ENCODE peak calls at places on chromosome 18, in four cellular contexts. X is GM12878, J is H1, O is HepG2. Q is an unnamed sample.

GRCh38 chr18:57793630-57793986 is 9.5 kb downstream of the ATP8B1 start:
- DNase-seq in X (no peak), J (no peak), O (no peak), Q (no peak)

GRCh38 chr18:56684277-56684676 is 33.1 kb downstream of the WDR7 start:
- DNase-seq in O (no peak), J (no peak), X (no peak), Q (no peak)

GRCh38 chr18:32242395-32242794 is 52.6 kb downstream of the MEP1B start:
- DNase-seq in O (no peak), X (no peak), J (no peak), Q (no peak)

GRCh38 chr18:52367962-52368745 is 28.2 kb downstream of the DCC start:
- DNase-seq in J (no peak), O (no peak), X (no peak), Q (no peak)

GRCh38 chr18:74249181-74249968 is 42.4 kb downstream of the CYB5A start:
- DNase-seq in X (no peak), O (peak; percentile 84), J (no peak), Q (no peak)

GRCh38 chr18:3217930-3218647 is 1.7 kb downstream of the MYOM1 start:
- DNase-seq in O (peak; percentile 96), J (no peak), X (no peak), Q (peak; percentile 36)

GRCh38 chr18:61556316-61556715 is 223.1 kb downstream of the CDH20 start:
- DNase-seq in O (no peak), J (no peak), X (no peak), Q (no peak)

GRCh38 chr18:64966667-64967066 is 784.1 kb upstream of the CDH7 start:
- DNase-seq in J (no peak), X (no peak), O (no peak), Q (no peak)

GRCh38 chr18:7646174-7646886 is 79.2 kb downstream of the PTPRM start:
- DNase-seq in O (peak; percentile 91), X (no peak), J (no peak), Q (no peak)

GRCh38 chr18:159037-159652 is 788 bp downstream of the USP14 start:
- DNase-seq in J (peak; percentile 41), O (peak; percentile 33), X (no peak), Q (no peak)

GRCh38 chr18:62516242-62516641 is 6.6 kb upstream of the ZCCHC2 start:
- DNase-seq in J (no peak), O (no peak), X (no peak), Q (no peak)

GRCh38 chr18:80009661-80010550 is 21.5 kb upstream of the TXNL4A start:
- DNase-seq in X (no peak), J (no peak), O (no peak), Q (peak; percentile 61)
- TF ChIP-seq ATF2 in X (no peak), J (no peak), O (no peak), Q (no peak)

GRCh38 chr18:4836146-4836545 is 360.9 kb downstream of the AKAIN1 start:
- DNase-seq in O (no peak), J (no peak), X (no peak), Q (no peak)

GRCh38 chr18:4831127-4831526 is 365.9 kb downstream of the AKAIN1 start:
- DNase-seq in O (no peak), J (no peak), X (no peak), Q (no peak)

GRCh38 chr18:4831791-4832375 is 365.2 kb downstream of the AKAIN1 start:
- DNase-seq in J (no peak), X (no peak), O (no peak), Q (no peak)
- H3K4me2 ChIP-seq in J (no peak overlapping the region), X (no peak overlapping the region), O (no peak overlapping the region), Q (no peak overlapping the region)

GRCh38 chr18:12821408-12821807 is 62.6 kb downstream of the PTPN2 start:
- DNase-seq in O (no peak), J (no peak), X (no peak), Q (no peak)

GRCh38 chr18:12819330-12819729 is 64.7 kb downstream of the PTPN2 start:
- DNase-seq in X (no peak), J (no peak), O (no peak), Q (no peak)

GRCh38 chr18:12823892-12824291 is 60.1 kb downstream of the PTPN2 start:
- DNase-seq in O (no peak), J (no peak), X (no peak), Q (no peak)

GRCh38 chr18:12819822-12820221 is 64.2 kb downstream of the PTPN2 start:
- DNase-seq in J (no peak), O (no peak), X (no peak), Q (no peak)

DNA sequence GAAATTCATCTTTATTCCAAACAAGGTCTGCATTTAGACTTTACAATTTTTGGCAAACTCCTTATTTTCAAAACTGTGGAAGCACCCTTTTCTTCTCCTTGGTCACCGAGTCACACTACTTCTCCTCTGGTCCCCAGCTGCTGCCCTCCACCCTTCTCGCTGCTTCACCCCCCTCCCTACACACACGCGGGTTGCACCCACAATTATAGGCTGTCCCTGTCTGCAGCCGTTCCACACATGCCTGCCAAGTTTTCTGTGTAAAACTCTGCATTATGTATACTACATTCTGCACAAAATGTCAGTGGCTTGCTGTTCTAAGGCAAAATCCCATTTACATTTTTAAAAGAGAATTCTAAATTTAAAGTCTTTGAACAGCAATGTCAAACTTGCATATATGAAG is 63.5 kb downstream of the PTPN2 start:
- DNase-seq in O (no peak), J (no peak), X (no peak), Q (no peak)
- TF ChIP-seq CHD2 in O (no peak), J (no peak), X (no peak), Q (no peak)

DNA sequence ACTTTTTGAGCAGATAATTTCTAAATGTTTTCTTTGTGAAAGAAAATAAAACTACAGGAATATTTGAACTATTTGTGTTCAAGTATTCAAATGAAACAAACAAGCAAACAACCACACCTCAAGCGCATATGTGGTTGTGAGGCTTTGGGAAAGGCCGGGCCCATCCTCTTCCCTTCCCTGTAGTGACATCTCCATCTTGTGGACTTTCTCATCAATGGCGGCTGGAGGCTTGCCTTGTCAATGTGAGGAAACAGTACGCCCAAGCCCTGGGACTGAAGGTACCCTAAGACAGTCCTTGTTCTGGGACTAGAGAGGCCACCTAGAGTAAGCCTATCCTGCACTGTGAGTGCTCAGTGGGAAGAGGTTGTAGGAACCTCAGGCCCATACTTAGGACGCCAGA is 166.8 kb downstream of the TPGS2 start:
- DNase-seq in J (no peak), X (no peak), O (no peak), Q (peak; percentile 29)
- TF ChIP-seq ATF2 in J (no peak), X (no peak), O (no peak), Q (no peak)

DNA sequence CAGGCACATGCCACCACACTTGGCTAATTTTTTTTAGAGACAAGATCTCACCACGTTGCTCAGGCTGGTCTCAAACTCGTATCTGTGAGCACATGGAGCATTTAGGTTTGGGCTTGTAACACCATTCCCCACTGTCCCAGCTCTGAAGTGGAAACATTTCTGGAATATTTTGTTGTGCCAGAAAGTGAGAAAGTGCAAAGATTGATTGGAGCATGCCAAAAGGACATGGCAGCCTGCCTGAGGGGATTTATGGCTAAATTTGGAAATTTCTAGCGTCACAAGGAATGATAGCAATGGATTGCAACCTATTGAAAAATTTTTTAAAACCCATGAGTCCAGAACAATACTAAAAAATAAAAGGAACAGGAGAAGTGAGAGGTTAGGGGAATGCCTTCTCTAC is 136.8 kb downstream of the ESCO1 start:
- DNase-seq in X (no peak), O (no peak), J (no peak), Q (no peak)
- H3K4me2 ChIP-seq in X (no peak overlapping the region), O (no peak overlapping the region), J (no peak overlapping the region), Q (no peak overlapping the region)

GRCh38 chr18:54679318-54680149 is 88.5 kb downstream of the DYNAP start:
- DNase-seq in X (peak; percentile 9), O (peak; percentile 25), J (no peak), Q (peak; percentile 30)
- TF ChIP-seq CHD2 in X (no peak), O (no peak), J (no peak), Q (no peak)

Q was measured in K562.